ENCODE peak calls at places on chromosomes 12 and 14, in five cellular contexts. One of them, this sample, is unnamed.

GRCh38 chr14:51677276-51677675 is 25.6 kb downstream of the FRMD6 start:
- DNase-seq in astrocyte of the cerebellum: peak
- DNase-seq in nephron progenitor cell: no peak
- DNase-seq in Calu3: no peak
- DNase-seq in HFFc6: no peak
- DNase-seq in this sample: no peak

GRCh38 chr12:57133916-57134315 is 5.6 kb downstream of the LRP1 start:
- DNase-seq in astrocyte of the cerebellum: no peak
- DNase-seq in nephron progenitor cell: no peak
- DNase-seq in Calu3: no peak
- DNase-seq in HFFc6: no peak
- DNase-seq in this sample: no peak

GRCh38 chr12:122018937-122019336 is 2.7 kb upstream of the BCL7A start:
- DNase-seq in astrocyte of the cerebellum: no peak
- DNase-seq in nephron progenitor cell: no peak
- DNase-seq in Calu3: no peak
- DNase-seq in HFFc6: no peak
- DNase-seq in this sample: no peak

GRCh38 chr12:130493951-130494350 is 156.3 kb downstream of the PIWIL1 start:
- DNase-seq in astrocyte of the cerebellum: no peak
- DNase-seq in nephron progenitor cell: no peak
- DNase-seq in Calu3: no peak
- DNase-seq in HFFc6: no peak
- DNase-seq in this sample: no peak

GRCh38 chr12:131842169-131842568 is 14.0 kb downstream of the MMP17 start:
- DNase-seq in astrocyte of the cerebellum: no peak
- DNase-seq in nephron progenitor cell: no peak
- DNase-seq in Calu3: no peak
- DNase-seq in HFFc6: no peak
- DNase-seq in this sample: no peak

GRCh38 chr14:104580961-104581360 is 1.4 kb downstream of the C14orf180 start:
- DNase-seq in astrocyte of the cerebellum: no peak
- DNase-seq in nephron progenitor cell: no peak
- DNase-seq in Calu3: no peak
- DNase-seq in HFFc6: no peak
- DNase-seq in this sample: no peak

GRCh38 chr14:106208794-106209193 is 682.4 kb downstream of the TMEM121 start:
- DNase-seq in astrocyte of the cerebellum: no peak
- DNase-seq in nephron progenitor cell: no peak
- DNase-seq in Calu3: no peak
- DNase-seq in HFFc6: no peak
- DNase-seq in this sample: no peak

GRCh38 chr14:69242311-69243224 is 17.4 kb upstream of the GALNT16 start:
- DNase-seq in astrocyte of the cerebellum: peak
- DNase-seq in nephron progenitor cell: peak
- DNase-seq in Calu3: peak
- DNase-seq in HFFc6: peak
- DNase-seq in this sample: peak

GRCh38 chr12:53725824-53726223 is 1.4 kb downstream of the CALCOCO1 start:
- DNase-seq in astrocyte of the cerebellum: no peak
- DNase-seq in nephron progenitor cell: no peak
- DNase-seq in Calu3: no peak
- DNase-seq in HFFc6: no peak
- DNase-seq in this sample: no peak

DNA sequence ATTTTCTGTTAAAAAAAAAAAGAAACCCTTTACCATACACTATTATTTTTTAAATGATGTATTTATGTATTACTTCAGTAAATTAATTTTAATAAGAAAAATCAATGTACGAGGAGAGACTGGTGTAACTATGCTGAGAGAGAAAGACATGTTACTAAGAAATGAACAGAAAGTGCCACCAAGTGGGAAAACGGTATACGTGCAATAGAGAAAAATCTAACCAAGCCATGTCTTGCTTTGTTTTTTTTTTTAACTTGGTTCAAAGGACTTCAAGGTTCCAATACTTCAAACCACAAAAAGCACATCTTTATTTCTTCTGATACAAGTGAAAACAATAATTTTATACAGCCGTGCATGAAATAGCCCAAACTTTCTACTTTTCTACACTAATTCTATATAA is 22.9 kb downstream of the NDUFA12 start:
- DNase-seq in astrocyte of the cerebellum: no peak
- DNase-seq in nephron progenitor cell: no peak
- DNase-seq in Calu3: no peak
- DNase-seq in HFFc6: no peak
- DNase-seq in this sample: no peak
- TF ChIP-seq CTCF in astrocyte of the cerebellum: peak
- TF ChIP-seq CTCF in nephron progenitor cell: peak
- TF ChIP-seq CTCF in Calu3: no peak
- TF ChIP-seq CTCF in HFFc6: peak
- TF ChIP-seq CTCF in this sample: no peak

DNA sequence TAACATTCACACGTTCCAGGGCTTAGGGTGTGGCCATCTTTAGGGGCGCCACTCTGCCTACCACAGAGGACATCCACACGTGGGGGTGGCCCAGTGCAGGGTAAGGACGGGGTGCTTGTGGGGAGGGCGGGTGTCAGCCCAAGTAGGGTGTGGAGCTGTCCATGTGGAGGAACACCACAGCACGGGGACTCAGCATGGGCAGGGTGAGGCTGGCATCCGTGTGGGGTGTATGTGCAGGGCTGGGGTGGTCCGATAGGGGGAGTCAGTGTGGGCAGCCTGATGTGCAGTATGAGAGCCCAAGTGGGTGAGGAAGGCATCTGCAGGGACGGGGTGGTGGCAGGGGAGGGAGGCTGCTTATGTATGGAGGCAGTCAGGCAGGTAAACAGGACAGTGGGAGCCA is 17.7 kb downstream of the PSMC1 start:
- DNase-seq in astrocyte of the cerebellum: no peak
- DNase-seq in nephron progenitor cell: no peak
- DNase-seq in Calu3: peak
- DNase-seq in HFFc6: no peak
- DNase-seq in this sample: no peak
- TF ChIP-seq CTCF in astrocyte of the cerebellum: no peak
- TF ChIP-seq CTCF in nephron progenitor cell: no peak
- TF ChIP-seq CTCF in Calu3: no peak
- TF ChIP-seq CTCF in HFFc6: no peak
- TF ChIP-seq CTCF in this sample: no peak

DNA sequence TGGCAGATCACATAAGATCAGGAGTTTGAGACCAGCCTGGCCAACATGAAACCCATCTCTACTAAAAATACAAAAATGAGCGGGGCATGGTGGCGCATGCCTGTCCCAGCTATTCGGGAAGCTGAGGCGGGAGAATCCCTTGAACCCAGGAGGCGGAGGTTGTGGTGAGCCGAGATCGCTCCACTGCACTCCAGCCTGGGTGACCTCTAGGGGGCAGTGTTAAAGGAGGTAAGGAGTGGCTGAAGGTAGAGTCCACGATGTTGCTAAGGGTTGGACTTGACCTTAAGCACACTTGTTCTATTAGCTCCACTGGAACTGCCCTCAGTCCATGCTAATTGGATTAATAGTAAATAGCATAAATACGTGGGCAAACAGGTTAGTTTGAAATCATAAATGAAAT is 62.4 kb upstream of the PSMC1 start:
- DNase-seq in astrocyte of the cerebellum: no peak
- DNase-seq in nephron progenitor cell: peak
- DNase-seq in Calu3: peak
- DNase-seq in HFFc6: no peak
- DNase-seq in this sample: no peak
- TF ChIP-seq CTCF in astrocyte of the cerebellum: peak
- TF ChIP-seq CTCF in nephron progenitor cell: no peak
- TF ChIP-seq CTCF in Calu3: no peak
- TF ChIP-seq CTCF in HFFc6: peak
- TF ChIP-seq CTCF in this sample: no peak

DNA sequence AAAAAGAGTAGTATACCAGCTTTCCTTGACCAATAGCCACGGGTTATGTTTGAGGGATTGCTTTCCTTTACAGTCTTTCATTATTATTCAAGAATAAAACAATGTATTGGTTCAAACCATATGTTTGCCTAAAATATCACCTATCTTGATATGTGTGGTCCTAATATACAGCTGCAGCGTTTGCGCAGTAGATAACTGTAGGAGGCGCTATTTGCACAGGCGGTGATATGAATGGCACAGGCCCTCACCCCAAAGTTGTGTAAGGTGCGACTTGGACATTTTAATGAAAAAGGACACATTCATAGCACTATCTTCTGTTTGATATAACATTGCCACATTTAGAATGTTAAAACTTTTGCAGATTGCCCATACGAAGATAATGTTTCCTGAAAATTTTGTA is 298.4 kb downstream of the TRHDE start:
- DNase-seq in astrocyte of the cerebellum: no peak
- DNase-seq in nephron progenitor cell: peak
- DNase-seq in Calu3: no peak
- DNase-seq in HFFc6: no peak
- DNase-seq in this sample: no peak
- TF ChIP-seq CTCF in astrocyte of the cerebellum: no peak
- TF ChIP-seq CTCF in nephron progenitor cell: peak
- TF ChIP-seq CTCF in Calu3: peak
- TF ChIP-seq CTCF in HFFc6: peak
- TF ChIP-seq CTCF in this sample: no peak

GRCh38 chr14:49134940-49135339 is 451.2 kb downstream of the RPS29 start:
- DNase-seq in astrocyte of the cerebellum: no peak
- DNase-seq in nephron progenitor cell: no peak
- DNase-seq in Calu3: no peak
- DNase-seq in HFFc6: no peak
- DNase-seq in this sample: no peak
- TF ChIP-seq CTCF in astrocyte of the cerebellum: no peak
- TF ChIP-seq CTCF in nephron progenitor cell: no peak
- TF ChIP-seq CTCF in Calu3: no peak
- TF ChIP-seq CTCF in HFFc6: no peak
- TF ChIP-seq CTCF in this sample: no peak

GRCh38 chr14:67618617-67619063 is 1.1 kb upstream of the ARG2 start:
- DNase-seq in astrocyte of the cerebellum: peak
- DNase-seq in nephron progenitor cell: peak
- DNase-seq in Calu3: peak
- DNase-seq in HFFc6: peak
- DNase-seq in this sample: peak

GRCh38 chr14:67620217-67620789 is 583 bp downstream of the ARG2 start:
- DNase-seq in astrocyte of the cerebellum: no peak
- DNase-seq in nephron progenitor cell: peak
- DNase-seq in Calu3: peak
- DNase-seq in HFFc6: no peak
- DNase-seq in this sample: no peak

GRCh38 chr14:67623114-67623513 is 3.4 kb downstream of the ARG2 start:
- DNase-seq in astrocyte of the cerebellum: peak
- DNase-seq in nephron progenitor cell: no peak
- DNase-seq in Calu3: no peak
- DNase-seq in HFFc6: no peak
- DNase-seq in this sample: no peak

GRCh38 chr14:67622675-67623074 is 3.0 kb downstream of the ARG2 start:
- DNase-seq in astrocyte of the cerebellum: peak
- DNase-seq in nephron progenitor cell: peak
- DNase-seq in Calu3: no peak
- DNase-seq in HFFc6: peak
- DNase-seq in this sample: no peak

DNA sequence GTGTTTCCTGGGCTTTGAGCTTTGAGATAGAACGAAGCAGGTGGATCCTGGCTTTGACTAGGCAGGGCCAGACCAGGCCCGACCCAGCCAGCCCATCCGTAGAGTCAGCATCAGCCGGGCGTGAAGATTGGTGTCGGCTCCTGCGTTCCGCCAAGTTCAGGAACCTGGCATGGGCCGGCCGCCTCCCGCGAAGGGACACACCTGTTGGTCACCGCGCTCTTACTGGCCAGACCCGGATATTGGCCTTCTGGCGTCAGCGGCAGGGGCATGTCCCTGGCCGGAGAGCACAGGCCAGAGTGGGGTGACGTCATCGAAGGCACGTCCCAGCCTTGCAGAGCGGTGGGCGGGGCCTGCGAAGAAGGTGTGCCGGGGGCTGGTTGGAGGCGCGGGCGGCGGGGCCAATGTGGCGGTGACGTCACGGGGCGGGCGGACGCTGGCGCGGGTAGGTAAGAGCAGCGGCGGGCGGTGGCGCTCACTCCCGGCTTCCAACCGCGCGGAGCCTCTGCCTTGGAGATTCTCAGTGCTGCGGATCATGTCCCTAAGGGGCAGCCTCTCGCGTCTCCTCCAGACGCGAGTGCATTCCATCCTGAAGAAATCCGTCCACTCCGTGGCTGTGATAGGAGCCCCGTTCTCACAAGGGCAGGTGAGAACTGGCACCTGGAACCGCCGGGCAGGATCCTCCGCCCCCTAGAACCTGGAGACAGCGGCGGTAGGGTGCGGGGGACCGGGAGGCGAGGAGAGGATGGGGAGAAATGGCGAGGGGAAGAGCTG is at the start of gene ARG2:
- DNase-seq in astrocyte of the cerebellum: peak
- DNase-seq in nephron progenitor cell: peak
- DNase-seq in Calu3: peak
- DNase-seq in HFFc6: peak
- DNase-seq in this sample: peak
- TF ChIP-seq CTCF in astrocyte of the cerebellum: no peak
- TF ChIP-seq CTCF in nephron progenitor cell: no peak
- TF ChIP-seq CTCF in Calu3: no peak
- TF ChIP-seq CTCF in HFFc6: peak
- TF ChIP-seq CTCF in this sample: no peak

DNA sequence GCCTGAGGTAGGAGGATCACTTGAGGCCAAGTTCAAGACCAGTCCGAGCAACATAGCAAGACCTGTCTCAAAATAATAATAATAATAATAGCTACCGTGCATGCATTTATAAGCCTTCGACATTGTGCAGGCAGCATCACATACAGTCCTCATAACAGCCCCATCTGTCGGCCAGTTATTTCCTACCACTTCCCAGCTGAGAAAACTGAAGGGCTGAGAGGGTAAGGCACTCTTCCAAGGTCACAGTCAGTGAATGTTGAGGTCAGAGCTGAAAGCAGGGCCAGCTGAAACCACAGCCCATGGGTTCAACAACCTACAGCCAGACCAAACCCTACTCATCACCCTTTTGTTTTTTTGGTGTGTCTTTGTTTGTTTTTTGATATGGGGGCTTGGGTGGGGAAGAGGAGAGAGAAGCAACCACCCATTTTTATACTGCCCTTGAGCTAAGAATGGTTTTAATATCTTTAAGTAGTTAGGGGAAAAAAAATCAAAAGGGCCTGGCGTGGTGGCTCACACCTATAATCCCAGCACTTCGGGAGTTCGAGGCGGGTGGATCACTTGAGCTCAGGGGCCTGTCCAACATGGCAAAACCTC is 16.8 kb upstream of the ITPK1 start:
- DNase-seq in astrocyte of the cerebellum: no peak
- DNase-seq in nephron progenitor cell: no peak
- DNase-seq in Calu3: peak
- DNase-seq in HFFc6: peak
- DNase-seq in this sample: no peak
- TF ChIP-seq CTCF in astrocyte of the cerebellum: peak
- TF ChIP-seq CTCF in nephron progenitor cell: peak
- TF ChIP-seq CTCF in Calu3: peak
- TF ChIP-seq CTCF in HFFc6: peak
- TF ChIP-seq CTCF in this sample: peak

GRCh38 chr12:133130038-133130807 is at the start of the genes ZNF10 and ZNF891:
- DNase-seq in astrocyte of the cerebellum: peak
- DNase-seq in nephron progenitor cell: peak
- DNase-seq in Calu3: peak
- DNase-seq in HFFc6: peak
- DNase-seq in this sample: peak
- TF ChIP-seq CTCF in astrocyte of the cerebellum: no peak
- TF ChIP-seq CTCF in nephron progenitor cell: no peak
- TF ChIP-seq CTCF in Calu3: no peak
- TF ChIP-seq CTCF in HFFc6: no peak
- TF ChIP-seq CTCF in this sample: no peak